ENCODE peak calls at places on chromosome 12, in five cellular contexts. D is PC-3, R is endothelial cell of umbilical vein, O is MM.1S, X is IMR-90. I is an unnamed sample.

GRCh38 chr12:26857465-26858176 is 24.6 kb upstream of the ITPR2 start:
- DNase-seq in D (no peak), O (no peak), X (no peak), R (peak), I (no peak)

GRCh38 chr12:6981152-6982052 is 10.7 kb downstream of the EMG1 start:
- DNase-seq in O (no peak), X (no peak), R (no peak), D (no peak), I (no peak)

GRCh38 chr12:6154730-6155459 is 30.4 kb upstream of the VWF start:
- DNase-seq in D (no peak), O (no peak), X (no peak), R (peak), I (peak)

GRCh38 chr12:115155665-115156645 is 472.0 kb upstream of the TBX3 start:
- DNase-seq in R (no peak), D (peak), O (no peak), X (peak), I (no peak)

GRCh38 chr12:45409966-45410365 is 194.1 kb downstream of the ANO6 start:
- DNase-seq in D (peak), R (no peak), X (peak), O (no peak), I (no peak)

GRCh38 chr12:65490193-65490592 is 211.7 kb downstream of the MSRB3 start:
- DNase-seq in X (no peak), R (peak), D (peak), O (no peak), I (no peak)

GRCh38 chr12:50013361-50014147 is 11.7 kb downstream of the RACGAP1 start:
- DNase-seq in O (no peak), R (no peak), D (no peak), X (no peak), I (no peak)

GRCh38 chr12:26112703-26113147 is 12.1 kb downstream of the BHLHE41 start:
- DNase-seq in O (no peak), R (no peak), X (peak), D (peak), I (no peak)

GRCh38 chr12:119179335-119180021 is 747 bp downstream of the HSPB8 start:
- DNase-seq in R (peak), O (no peak), D (peak), X (peak), I (no peak)

GRCh38 chr12:117890137-117890536 is 78.7 kb downstream of the KSR2 start:
- DNase-seq in D (peak), X (no peak), O (no peak), R (no peak), I (no peak)

GRCh38 chr12:101697197-101697929 is at the start of gene CHPT1:
- DNase-seq in O (peak), R (peak), D (peak), X (peak), I (peak)
- TF ChIP-seq CTCF in O (no peak), R (no peak), D (no peak), X (peak), I (no peak)

GRCh38 chr12:28063355-28063885 is 90.9 kb upstream of the PTHLH start:
- DNase-seq in R (peak), D (peak), O (no peak), X (no peak), I (no peak)

GRCh38 chr12:28065374-28065773 is 92.8 kb upstream of the PTHLH start:
- DNase-seq in R (peak), X (no peak), D (no peak), O (no peak), I (no peak)

GRCh38 chr12:28066879-28067278 is 94.3 kb upstream of the PTHLH start:
- DNase-seq in R (no peak), X (no peak), D (no peak), O (no peak), I (no peak)

GRCh38 chr12:28065889-28066630 is 93.5 kb upstream of the PTHLH start:
- DNase-seq in D (no peak), R (no peak), X (no peak), O (no peak), I (no peak)

GRCh38 chr12:28068467-28068866 is 95.9 kb upstream of the PTHLH start:
- DNase-seq in R (no peak), O (no peak), X (no peak), D (no peak), I (no peak)
- H3K9ac ChIP-seq in R (no peak), O (no peak), X (no peak), D (no peak), I (no peak)

GRCh38 chr12:29591140-29592020 is 93.9 kb upstream of the OVCH1 start:
- DNase-seq in O (no peak), D (no peak), X (peak), R (no peak), I (no peak)
- TF ChIP-seq CTCF in O (no peak), D (no peak), X (peak), R (no peak), I (no peak)

GRCh38 chr12:30926243-30927209 is at the start of gene TSPAN11:
- DNase-seq in X (peak), O (no peak), D (no peak), R (peak), I (no peak)
- H3K9ac ChIP-seq in X (no peak), O (no peak), D (no peak), R (peak), I (no peak)

DNA sequence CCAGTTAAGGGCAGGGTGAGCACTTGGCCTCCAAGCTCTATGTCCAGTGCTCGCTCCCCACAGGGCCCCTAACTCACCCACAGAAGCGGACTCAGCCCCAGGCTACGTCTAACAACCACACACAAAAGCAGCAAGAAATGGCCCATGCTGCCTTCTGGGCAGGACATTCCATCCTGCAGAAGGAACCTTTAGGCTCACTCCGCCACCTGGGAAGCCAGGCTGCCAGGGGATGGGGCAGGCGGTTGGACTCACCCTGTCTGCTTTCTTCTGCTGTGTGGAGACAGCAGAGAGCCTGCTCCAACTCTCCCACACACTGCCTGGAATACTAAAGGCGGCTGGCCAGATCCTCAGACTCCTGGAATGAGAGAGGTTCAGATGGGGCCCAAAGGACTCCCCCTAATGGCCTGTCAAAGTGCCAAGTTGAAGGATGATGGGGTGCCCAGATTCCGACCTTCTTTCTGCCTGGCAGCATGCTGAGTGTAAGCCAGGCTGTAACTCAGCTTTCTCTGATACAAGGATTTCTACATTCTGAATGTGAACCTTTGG is 27.7 kb upstream of the BLTP3B start:
- DNase-seq in R (no peak), X (no peak), O (no peak), D (no peak), I (no peak)
- TF ChIP-seq CTCF in R (no peak), X (no peak), O (no peak), D (no peak), I (no peak)

GRCh38 chr12:68118096-68118755 is 41.3 kb downstream of the IFNG start:
- DNase-seq in R (no peak), O (no peak), D (no peak), X (no peak), I (no peak)

GRCh38 chr12:68122236-68122920 is 37.2 kb downstream of the IFNG start:
- DNase-seq in D (no peak), R (no peak), O (peak), X (no peak), I (no peak)

GRCh38 chr12:68119724-68120211 is 39.8 kb downstream of the IFNG start:
- DNase-seq in R (no peak), X (no peak), D (peak), O (peak), I (no peak)

GRCh38 chr12:68121143-68121542 is 38.4 kb downstream of the IFNG start:
- DNase-seq in O (peak), R (no peak), D (no peak), X (no peak), I (no peak)

DNA sequence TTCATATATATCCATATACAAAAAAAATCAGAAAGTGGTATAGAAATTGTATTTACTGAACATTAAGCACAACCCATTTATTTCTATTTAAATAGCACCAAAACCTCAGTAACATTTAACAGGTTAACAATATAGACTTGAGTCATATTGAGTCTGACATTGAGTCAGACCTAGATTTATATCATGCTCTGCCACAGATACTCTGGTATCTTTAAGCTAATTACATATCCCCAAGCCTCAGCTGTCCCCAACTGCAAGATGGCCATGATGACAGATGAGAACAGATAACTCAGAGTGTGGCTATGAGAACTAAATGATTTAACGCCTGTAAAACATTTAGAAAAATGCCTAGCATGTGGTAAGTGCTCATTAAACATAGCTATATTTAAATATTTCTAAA is 40.3 kb downstream of the IFNG start:
- DNase-seq in R (no peak), X (no peak), D (peak), O (no peak), I (no peak)
- H3K9ac ChIP-seq in R (no peak), X (no peak), D (no peak), O (no peak), I (no peak)

DNA sequence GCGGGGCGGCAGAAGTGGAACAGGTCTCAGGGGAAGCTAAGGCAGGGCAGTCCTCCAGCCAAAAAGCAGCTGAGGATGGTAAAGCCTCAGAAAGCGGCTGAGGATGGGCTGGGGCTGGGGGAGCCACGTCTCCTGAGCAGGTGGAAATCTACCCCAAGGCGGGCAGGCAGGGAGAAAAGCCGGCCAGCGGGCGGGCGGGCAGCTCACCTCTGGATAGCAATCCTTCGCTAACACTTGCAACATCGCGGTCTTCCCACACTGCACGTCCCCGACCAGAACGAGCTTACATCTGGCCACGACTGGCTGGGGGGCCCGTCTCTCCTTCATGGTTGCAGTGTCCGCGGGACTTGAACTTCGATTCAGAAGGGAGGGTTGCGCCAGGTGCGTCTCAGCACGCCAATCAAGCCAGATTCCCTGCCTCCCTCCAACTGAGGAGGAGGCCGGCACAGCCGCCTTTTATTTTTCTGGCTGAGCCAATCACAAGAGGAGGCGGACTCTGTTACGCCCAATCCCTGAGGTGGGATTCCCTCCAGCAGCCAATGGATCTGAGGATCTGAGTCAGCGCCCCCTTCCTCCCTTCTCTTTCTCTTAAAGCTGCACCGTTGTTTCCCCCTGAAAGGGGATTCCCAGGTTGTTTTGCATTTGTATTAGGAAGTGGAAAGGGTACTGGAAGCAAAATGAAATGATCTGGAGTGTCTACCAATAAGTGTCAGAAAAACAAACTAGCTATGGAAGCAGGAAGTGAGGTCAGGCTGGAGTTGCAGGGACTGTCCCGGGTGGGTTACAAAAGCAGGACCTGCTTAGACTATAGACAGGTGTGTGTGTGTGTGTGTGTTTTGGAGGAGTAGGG is at the start of gene RND1:
- DNase-seq in D (peak), R (peak), O (peak), X (peak), I (peak)
- TF ChIP-seq CTCF in D (peak), R (no peak), O (no peak), X (no peak), I (no peak)

GRCh38 chr12:74641694-74642093 is 104.1 kb downstream of the ATXN7L3B start:
- DNase-seq in O (no peak), R (no peak), X (no peak), D (no peak), I (no peak)
- H3K9ac ChIP-seq in O (no peak), R (no peak), X (no peak), D (no peak), I (no peak)